ENCODE peak calls at places on chromosomes 6 and 20, in eight cellular contexts. P is substantia nigra; L is RPMI8226; C is Kasumi-1; V is Peyer's patch; H is HTR-8/SVneo; E is stimulated activated CD4-positive, alpha-beta T cell treated with anti-CD3 and anti-CD28 coated beads, Interleukin-1b, Interleukin-23, amount 100 ng/mL, for 1 hour; D is aorta. A is an unnamed sample.

GRCh38 chr6:100657678-100658330 is 193.1 kb upstream of the SIM1 start:
- DNase-seq in P (no peak), L (peak), C (peak), V (no peak), H (peak), E (no peak), D (no peak), A (peak)

GRCh38 chr6:116287668-116288282 is 8.0 kb upstream of the TSPYL1 start:
- DNase-seq in P (peak), L (peak), C (peak), V (no peak), H (peak), E (no peak), D (no peak), A (peak)

GRCh38 chr6:25369450-25370086 is 90.4 kb downstream of the CARMIL1 start:
- DNase-seq in P (peak), L (peak), C (peak), V (no peak), H (no peak), E (no peak), D (no peak), A (no peak)

GRCh38 chr6:44151348-44152108 is 7.1 kb upstream of the CAPN11 start:
- DNase-seq in P (peak), L (peak), C (peak), V (peak), H (peak), E (peak), D (peak), A (peak)

GRCh38 chr6:20932284-20932683 is 398.0 kb downstream of the CDKAL1 start:
- DNase-seq in P (no peak), L (no peak), C (no peak), V (no peak), H (no peak), E (no peak), D (no peak), A (no peak)

GRCh38 chr6:74357329-74357728 is 661.3 kb downstream of the CD109 start:
- DNase-seq in P (no peak), L (no peak), C (no peak), V (no peak), H (no peak), E (no peak), D (no peak), A (no peak)

GRCh38 chr20:63626424-63627128 is at the start of gene GMEB2:
- DNase-seq in P (peak), L (peak), C (peak), V (peak), H (peak), E (peak), D (peak), A (peak)

GRCh38 chr6:48135352-48136084 is 24.5 kb upstream of the PTCHD4 start:
- DNase-seq in P (no peak), L (no peak), C (no peak), V (no peak), H (peak), E (no peak), D (no peak), A (no peak)

GRCh38 chr20:59515013-59515905 is 89.1 kb upstream of the PHACTR3 start:
- DNase-seq in P (peak), L (peak), C (peak), V (no peak), H (peak), E (no peak), D (peak), A (peak)

GRCh38 chr6:54427396-54427910 is 119.2 kb downstream of the TINAG start:
- DNase-seq in P (no peak), L (no peak), C (no peak), V (no peak), H (no peak), E (no peak), D (no peak), A (no peak)

GRCh38 chr6:138555294-138555988 is 56.1 kb upstream of the NHSL1 start:
- DNase-seq in P (no peak), L (no peak), C (no peak), V (no peak), H (no peak), E (no peak), D (no peak), A (peak)

GRCh38 chr20:51360451-51361230 is 181.9 kb downstream of the NFATC2 start:
- DNase-seq in P (no peak), L (no peak), C (no peak), V (no peak), H (peak), E (no peak), D (no peak), A (no peak)

GRCh38 chr20:13166006-13166405 is 55.1 kb upstream of the ISM1 start:
- DNase-seq in P (no peak), L (no peak), C (no peak), V (no peak), H (no peak), E (no peak), D (no peak), A (no peak)

GRCh38 chr6:506920-507523 is 115.5 kb downstream of the IRF4 start:
- DNase-seq in P (no peak), L (no peak), C (no peak), V (no peak), H (no peak), E (no peak), D (no peak), A (no peak)

GRCh38 chr20:5180933-5181332 is 54.1 kb downstream of the CDS2 start:
- DNase-seq in P (no peak), L (no peak), C (no peak), V (no peak), H (no peak), E (no peak), D (no peak), A (no peak)

GRCh38 chr6:109187399-109188114 is 92.2 kb downstream of the CEP57L1 start:
- DNase-seq in P (peak), L (peak), C (peak), V (peak), H (peak), E (peak), D (no peak), A (peak)

GRCh38 chr6:125524356-125524755 is 222.6 kb upstream of the HDDC2 start:
- DNase-seq in P (no peak), L (no peak), C (no peak), V (no peak), H (no peak), E (no peak), D (no peak), A (no peak)

GRCh38 chr6:165119231-165120020 is 190.0 kb downstream of the C6orf118 start:
- DNase-seq in P (no peak), L (no peak), C (no peak), V (no peak), H (no peak), E (no peak), D (no peak), A (peak)

GRCh38 chr20:10731190-10731955 is 57.6 kb upstream of the JAG1 start:
- DNase-seq in P (no peak), L (no peak), C (no peak), V (no peak), H (peak), E (no peak), D (no peak), A (no peak)

GRCh38 chr6:106849130-106849529 is 125.4 kb downstream of the CD24 start:
- DNase-seq in P (no peak), L (no peak), C (peak), V (peak), H (no peak), E (no peak), D (no peak), A (peak)

GRCh38 chr6:150894935-150895686 is 29.6 kb downstream of the MTHFD1L start:
- DNase-seq in P (no peak), L (peak), C (no peak), V (no peak), H (no peak), E (no peak), D (no peak), A (no peak)

GRCh38 chr6:45377041-45377554 is 636 bp downstream of the SUPT3H start:
- DNase-seq in P (peak), L (peak), C (peak), V (peak), H (no peak), E (peak), D (no peak), A (no peak)

GRCh38 chr6:72738091-72738490 is 116.2 kb downstream of the KCNQ5 start:
- DNase-seq in P (no peak), L (no peak), C (no peak), V (no peak), H (no peak), E (no peak), D (no peak), A (no peak)

GRCh38 chr6:150528648-150529285 is 70.9 kb upstream of the PLEKHG1 start:
- DNase-seq in P (peak), L (peak), C (peak), V (peak), H (peak), E (no peak), D (no peak), A (peak)

GRCh38 chr6:34657307-34657978 is 39.1 kb downstream of the ILRUN start:
- DNase-seq in P (peak), L (peak), C (peak), V (no peak), H (peak), E (no peak), D (no peak), A (peak)

GRCh38 chr6:160378886-160379285 is 30.7 kb downstream of the SLC22A3 start:
- DNase-seq in P (no peak), L (no peak), C (no peak), V (no peak), H (no peak), E (no peak), D (no peak), A (no peak)

GRCh38 chr6:169784941-169785340 is 33.5 kb downstream of the ERMARD start:
- DNase-seq in P (no peak), L (no peak), C (no peak), V (no peak), H (no peak), E (no peak), D (no peak), A (no peak)

GRCh38 chr6:142907544-142907943 is 37.4 kb downstream of the HIVEP2 start:
- DNase-seq in P (no peak), L (no peak), C (no peak), V (no peak), H (no peak), E (no peak), D (no peak), A (no peak)

GRCh38 chr6:54493138-54493537 is 184.9 kb downstream of the TINAG start:
- DNase-seq in P (no peak), L (no peak), C (no peak), V (no peak), H (peak), E (no peak), D (no peak), A (no peak)

GRCh38 chr6:19988555-19988954 is 151.4 kb downstream of the ID4 start:
- DNase-seq in P (no peak), L (peak), C (peak), V (no peak), H (no peak), E (no peak), D (no peak), A (peak)